ENCODE peak calls at places on chromosomes 5 and 9, in six cellular contexts. C, H, I, E, T and L are unnamed samples.

GRCh38 chr9:88028338-88028737 is 54.0 kb upstream of the CDK20 start:
- DNase-seq in T (no peak), E (no peak), C (no peak), I (no peak), H (no peak), L (no peak)

GRCh38 chr9:110101531-110102161 is 106.3 kb downstream of the C9orf152 start:
- DNase-seq in I (peak), T (no peak), C (no peak), H (no peak), E (peak), L (no peak)

GRCh38 chr5:121299153-121299552 is 552.5 kb upstream of the FTMT start:
- DNase-seq in H (no peak), C (no peak), I (no peak), T (no peak), E (no peak), L (no peak)

GRCh38 chr5:157458835-157459234 is 1.2 kb upstream of the NIPAL4 start:
- DNase-seq in H (no peak), E (no peak), C (no peak), T (no peak), I (no peak), L (no peak)

GRCh38 chr9:27086818-27087680 is 22.0 kb upstream of the TEK start:
- DNase-seq in T (no peak), C (no peak), E (peak), I (no peak), H (no peak), L (no peak)

GRCh38 chr9:95581900-95582299 is 65.1 kb upstream of the PTCH1 start:
- DNase-seq in H (no peak), I (no peak), E (no peak), T (no peak), C (no peak), L (no peak)

GRCh38 chr5:110159202-110159601 is 469.5 kb downstream of the MAN2A1 start:
- DNase-seq in C (no peak), I (no peak), H (no peak), T (no peak), E (peak), L (peak)

GRCh38 chr5:98977723-98978122 is 48.9 kb upstream of the CHD1 start:
- DNase-seq in C (no peak), E (no peak), T (no peak), H (no peak), I (no peak), L (no peak)

GRCh38 chr5:169190860-169191259 is 110.1 kb downstream of the SLIT3 start:
- DNase-seq in E (peak), T (no peak), I (no peak), H (no peak), C (no peak), L (no peak)

GRCh38 chr9:95783426-95783975 is 92.0 kb upstream of the ERCC6L2 start:
- DNase-seq in T (no peak), H (no peak), E (peak), I (no peak), C (no peak), L (no peak)

GRCh38 chr5:39132792-39133191 is 58.6 kb upstream of the RICTOR start:
- DNase-seq in E (no peak), H (no peak), I (no peak), C (no peak), T (no peak), L (peak)

GRCh38 chr9:81456431-81456970 is 232.8 kb downstream of the TLE1 start:
- DNase-seq in I (no peak), C (no peak), E (peak), H (no peak), T (no peak), L (no peak)

GRCh38 chr5:140882591-140882899 is 621 bp downstream of the PCDHA13 start:
- DNase-seq in E (no peak), I (no peak), H (peak), T (no peak), C (no peak), L (no peak)

GRCh38 chr9:96884443-96884842 is 30.1 kb upstream of the ZNF782 start:
- DNase-seq in C (no peak), H (peak), I (no peak), T (no peak), E (peak), L (peak)

GRCh38 chr5:139746691-139747582 is 48.7 kb upstream of the PSD2 start:
- DNase-seq in C (peak), T (peak), E (peak), I (peak), H (no peak), L (no peak)

GRCh38 chr5:33441241-33441844 is 578 bp downstream of the TARS1 start:
- DNase-seq in I (peak), C (peak), E (peak), H (no peak), T (no peak), L (peak)

GRCh38 chr9:29213374-29214161 is 1640.3 kb upstream of the C9orf72 start:
- DNase-seq in C (no peak), I (peak), E (no peak), H (no peak), T (no peak), L (no peak)

GRCh38 chr9:98520221-98520920 is 188.4 kb downstream of the GABBR2 start:
- DNase-seq in T (no peak), I (no peak), C (no peak), H (no peak), E (peak), L (no peak)

GRCh38 chr9:84136119-84136868 is 155.7 kb downstream of the RMI1 start:
- DNase-seq in C (no peak), E (peak), H (peak), I (no peak), T (no peak), L (no peak)

GRCh38 chr9:133505186-133505830 is 19.5 kb downstream of the MYMK start:
- DNase-seq in E (no peak), H (no peak), I (no peak), T (no peak), C (no peak), L (no peak)

GRCh38 chr5:55521903-55522302 is 12.9 kb downstream of the PLPP1 start:
- DNase-seq in T (no peak), H (no peak), C (no peak), E (no peak), I (no peak), L (no peak)

GRCh38 chr9:110116543-110116885 is 91.4 kb downstream of the C9orf152 start:
- DNase-seq in I (no peak), T (no peak), C (no peak), H (no peak), E (peak), L (peak)

GRCh38 chr5:33588654-33589372 is 148.0 kb downstream of the TARS1 start:
- DNase-seq in T (peak), C (no peak), E (no peak), H (no peak), I (peak), L (no peak)

GRCh38 chr9:89422151-89422918 is 75.6 kb downstream of the SEMA4D start:
- DNase-seq in E (peak), T (no peak), C (peak), I (no peak), H (no peak), L (no peak)

GRCh38 chr9:133221177-133221809 is 12.2 kb upstream of the OBP2B start:
- DNase-seq in T (no peak), I (no peak), H (no peak), C (no peak), E (no peak), L (no peak)

GRCh38 chr5:151628112-151628823 is 37.1 kb upstream of the FAT2 start:
- DNase-seq in E (no peak), I (no peak), T (no peak), H (no peak), C (no peak), L (no peak)

GRCh38 chr9:128716581-128717254 is 7.2 kb downstream of the ZDHHC12 start:
- DNase-seq in I (no peak), E (no peak), T (no peak), H (no peak), C (no peak), L (no peak)

GRCh38 chr5:178081571-178082244 is 31.6 kb upstream of the N4BP3 start:
- DNase-seq in T (no peak), H (no peak), C (no peak), E (no peak), I (no peak), L (no peak)

GRCh38 chr5:25006734-25007133 is 362.0 kb upstream of the CDH10 start:
- DNase-seq in E (peak), I (no peak), C (no peak), T (no peak), H (peak), L (no peak)

GRCh38 chr5:135230326-135230925 is 168.6 kb downstream of the MACROH2A1 start:
- DNase-seq in E (peak), T (no peak), H (no peak), C (no peak), I (no peak), L (no peak)

GRCh38 chr5:67350185-67350584 is 153.6 kb upstream of the CD180 start:
- DNase-seq in C (no peak), T (no peak), E (peak), I (no peak), H (no peak), L (no peak)

GRCh38 chr5:173581408-173582197 is 34.8 kb downstream of the BOD1 start:
- DNase-seq in E (peak), T (peak), C (peak), H (no peak), I (peak), L (no peak)

GRCh38 chr9:35859310-35859994 is 10.7 kb downstream of the OR13J1 start:
- DNase-seq in H (no peak), C (no peak), I (no peak), T (no peak), E (peak), L (no peak)

GRCh38 chr5:151719228-151719861 is 32.6 kb upstream of the SPARC start:
- DNase-seq in T (no peak), I (no peak), C (no peak), E (peak), H (no peak), L (no peak)

GRCh38 chr9:70603020-70603411 is 188.6 kb upstream of the KLF9 start:
- DNase-seq in T (no peak), E (no peak), C (no peak), I (no peak), H (no peak), L (no peak)